ENCODE peak calls at places on chromosomes 12 and 14, in six cellular contexts. W, V, R, P, H and A are unnamed samples.

GRCh38 chr14:59239030-59239429 is 50.6 kb downstream of the DAAM1 start:
- DNase-seq in R (no peak), W (no peak), V (no peak), P (no peak), H (no peak), A (no peak)

GRCh38 chr12:114668151-114668891 is 15.7 kb downstream of the TBX3 start:
- DNase-seq in W (peak; percentile 70), V (no peak), H (peak; percentile 92), P (peak; percentile 91), R (no peak), A (no peak)

GRCh38 chr14:87996276-87996592 is 3.3 kb upstream of the GALC start:
- DNase-seq in P (no peak), V (no peak), R (no peak), W (no peak), H (no peak), A (no peak)

GRCh38 chr12:75020068-75020557 is 189.5 kb downstream of the KCNC2 start:
- DNase-seq in V (no peak), R (no peak), H (no peak), P (peak; percentile 22), W (no peak), A (no peak)

GRCh38 chr12:80419660-80420059 is 24.4 kb upstream of the PTPRQ start:
- DNase-seq in P (no peak), H (no peak), V (no peak), R (no peak), W (no peak), A (no peak)

GRCh38 chr12:127957001-127957660 is 309.8 kb upstream of the TMEM132C start:
- DNase-seq in P (no peak), H (no peak), V (no peak), R (peak; percentile 23), W (no peak), A (no peak)

GRCh38 chr12:94148841-94149780 is 734 bp downstream of the PLXNC1 start:
- DNase-seq in V (no peak), P (peak; percentile 46), H (peak; percentile 64), W (no peak), R (no peak), A (no peak)

GRCh38 chr12:119204716-119205285 is 26.1 kb downstream of the HSPB8 start:
- DNase-seq in P (no peak), W (no peak), V (no peak), H (no peak), R (no peak), A (no peak)

GRCh38 chr12:69243099-69244084 is 4.0 kb downstream of the CPSF6 start:
- DNase-seq in P (no peak), V (no peak), R (no peak), W (no peak), H (no peak), A (no peak)

GRCh38 chr14:73136085-73136386 is 271 bp upstream of the PSEN1 start:
- DNase-seq in R (no peak), P (no peak), V (no peak), W (no peak), H (no peak), A (no peak)

GRCh38 chr12:21529456-21529855 is 3.4 kb downstream of the SPX start:
- DNase-seq in W (no peak), H (no peak), V (no peak), P (no peak), R (no peak), A (no peak)

GRCh38 chr12:21528953-21529352 is 2.9 kb downstream of the SPX start:
- DNase-seq in P (no peak), V (no peak), R (no peak), W (no peak), H (no peak), A (peak; percentile 4)

GRCh38 chr12:21526721-21527345 is 737 bp downstream of the SPX start:
- DNase-seq in H (no peak), W (no peak), P (no peak), V (no peak), R (no peak), A (no peak)

GRCh38 chr12:21526053-21526452 is at the start of gene SPX:
- DNase-seq in R (no peak), V (no peak), H (no peak), W (no peak), P (peak; percentile 72), A (no peak)

GRCh38 chr12:21527451-21528180 is 1.5 kb downstream of the SPX start:
- DNase-seq in P (peak; percentile 75), W (peak; percentile 54), H (peak; percentile 83), R (no peak), V (no peak), A (no peak)
- TF ChIP-seq CTCF in P (no peak), W (no peak), H (no peak), R (no peak), V (no peak), A (no peak)

DNA sequence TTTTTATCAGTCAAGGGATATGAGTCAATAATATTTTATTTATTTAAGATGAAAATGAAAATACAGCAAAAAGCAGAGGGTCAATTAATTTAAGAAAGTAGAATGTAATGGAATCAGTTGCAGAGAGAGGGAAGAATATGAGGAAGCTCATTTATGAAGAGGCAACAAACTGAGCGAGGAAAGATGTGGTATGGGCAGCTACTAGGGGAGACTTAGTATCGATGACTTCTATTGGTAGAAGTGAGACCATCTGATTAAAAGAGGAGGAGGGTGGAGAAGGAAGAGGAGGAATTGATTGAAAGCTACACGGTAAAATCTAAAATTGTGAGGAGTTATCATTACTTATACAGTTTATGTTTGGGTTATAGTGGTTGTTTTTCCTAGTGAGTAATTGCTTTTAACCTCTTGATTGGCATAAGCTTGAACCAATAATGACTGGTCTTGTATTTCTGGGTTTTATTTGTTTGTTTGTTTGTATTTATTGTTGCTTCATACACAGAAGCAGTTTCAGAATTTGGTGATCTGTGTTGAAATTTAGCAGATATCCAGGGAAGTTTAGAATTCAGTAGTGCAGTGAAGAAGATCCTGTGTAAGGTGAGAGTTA is 121.0 kb downstream of the LRRIQ1 start:
- DNase-seq in R (no peak), V (no peak), P (peak; percentile 13), H (no peak), W (no peak), A (no peak)
- H3K4me3 ChIP-seq in R (no peak overlapping the region), V (no peak overlapping the region), P (peak overlapping the region; percentile 14), H (no peak overlapping the region), W (no peak overlapping the region), A (no peak overlapping the region)

GRCh38 chr12:95852133-95852532 is 6.6 kb upstream of the SNRPF start:
- DNase-seq in W (no peak), H (no peak), V (no peak), R (no peak), P (no peak), A (no peak)

GRCh38 chr12:95851609-95852008 is 7.1 kb upstream of the SNRPF start:
- DNase-seq in V (no peak), P (no peak), R (no peak), H (no peak), W (no peak), A (no peak)

GRCh38 chr12:95848575-95849388 is 10.0 kb upstream of the SNRPF start:
- DNase-seq in V (peak; percentile 10), W (no peak), P (peak; percentile 78), R (no peak), H (no peak), A (no peak)
- TF ChIP-seq CTCF in V (peak; percentile 30), W (no peak), P (peak; percentile 76), R (peak; percentile 26), H (peak; percentile 38), A (peak; percentile 47)

DNA sequence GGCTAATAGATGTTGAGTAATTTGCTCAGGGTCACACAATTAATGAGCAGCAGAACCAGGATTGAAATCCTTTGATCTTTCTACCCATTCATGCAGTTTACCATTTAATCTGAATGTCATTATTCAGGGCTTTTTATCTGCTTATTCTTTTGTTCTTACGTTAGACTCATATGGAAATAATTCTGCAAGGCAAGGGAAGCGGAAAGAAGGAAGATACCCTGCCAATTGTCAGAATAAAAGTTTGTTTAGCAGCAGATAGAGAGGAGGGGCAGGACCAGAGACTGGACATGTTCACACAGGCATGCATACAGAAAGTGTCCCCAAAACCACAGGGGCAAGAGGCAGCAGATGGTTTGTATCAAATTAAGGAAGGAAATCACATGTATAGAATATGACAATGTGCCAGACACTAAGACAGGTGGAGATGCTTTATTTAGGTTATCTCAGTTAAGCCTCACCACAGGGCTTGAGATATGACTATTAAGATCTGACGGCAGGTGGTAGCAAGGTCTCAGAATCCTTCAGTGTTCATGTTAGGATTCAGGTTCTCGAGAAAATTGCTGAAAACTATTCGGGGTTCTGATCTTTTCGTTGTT is 29.8 kb downstream of the BRMS1L start:
- DNase-seq in H (no peak), V (no peak), P (no peak), R (no peak), W (no peak), A (peak; percentile 20)
- H3K4me3 ChIP-seq in H (no peak overlapping the region), V (no peak overlapping the region), P (no peak overlapping the region), R (no peak overlapping the region), W (no peak overlapping the region), A (no peak overlapping the region)

GRCh38 chr12:121441555-121441954 is 41.6 kb downstream of the RNF34 start:
- DNase-seq in V (no peak), H (no peak), R (no peak), P (peak; percentile 70), W (no peak), A (no peak)
- TF ChIP-seq CTCF in V (no peak), H (no peak), R (no peak), P (peak; percentile 14), W (no peak), A (no peak)

DNA sequence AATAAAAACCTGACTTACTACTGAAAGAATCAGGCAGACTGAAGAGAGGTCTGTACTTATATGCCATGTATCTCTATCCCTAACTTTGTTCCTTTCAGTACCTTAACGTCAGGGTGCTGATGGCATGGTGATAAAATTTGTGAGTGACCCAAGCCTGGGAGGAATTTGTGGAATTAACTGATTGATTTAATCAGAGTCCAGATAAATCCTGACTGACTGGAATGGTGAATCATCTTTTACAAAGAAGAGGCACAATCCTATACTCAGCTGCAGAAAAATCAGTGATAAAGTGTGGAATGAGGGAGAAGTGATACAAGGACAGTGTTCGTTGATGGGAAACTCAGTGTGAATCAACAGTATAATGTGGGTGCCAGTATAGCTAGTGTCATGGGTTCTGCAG is 3.7 kb downstream of the TDG start:
- DNase-seq in P (no peak), H (no peak), V (no peak), W (no peak), R (no peak), A (no peak)
- H3K4me3 ChIP-seq in P (no peak overlapping the region), H (no peak overlapping the region), V (no peak overlapping the region), W (no peak overlapping the region), R (no peak overlapping the region), A (no peak overlapping the region)

DNA sequence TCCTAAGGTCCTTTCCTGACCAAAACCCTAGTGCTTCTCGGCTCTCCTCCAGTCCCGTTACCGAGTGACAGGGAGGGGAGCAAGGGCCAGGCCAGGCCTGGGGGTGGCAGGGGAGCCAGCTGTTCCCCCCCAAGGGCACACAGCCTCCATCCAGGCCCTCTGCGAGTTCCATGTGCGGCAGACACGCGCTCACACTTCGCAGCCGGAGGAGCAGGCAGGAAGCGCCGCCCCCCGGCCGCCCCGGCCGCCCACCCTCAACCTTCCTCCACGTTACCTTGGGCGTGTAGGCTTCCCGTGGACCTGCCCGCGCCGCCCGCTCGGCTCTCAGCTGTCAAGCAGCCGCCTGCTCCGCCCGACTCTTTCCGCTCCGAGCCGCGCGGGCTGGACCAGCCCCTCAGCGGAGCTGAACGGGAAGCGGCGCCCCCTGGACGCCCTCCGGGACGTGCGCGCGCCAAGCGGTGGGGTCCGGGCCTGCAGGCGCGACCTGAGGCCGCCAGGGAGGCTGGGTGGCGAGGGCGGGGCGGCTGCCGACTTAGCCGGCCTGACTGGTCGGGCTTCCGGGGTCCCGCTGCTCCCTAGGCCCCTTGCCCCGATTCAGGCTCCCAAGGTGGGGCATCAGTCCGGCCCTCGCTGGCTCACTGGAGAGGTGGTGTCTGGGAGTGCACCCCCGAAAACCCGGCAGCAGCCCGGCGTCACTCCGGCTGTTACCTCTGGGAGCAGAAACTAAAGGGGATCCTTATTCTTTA is at the start of gene CRACR2A:
- DNase-seq in W (peak; percentile 41), R (no peak), H (peak; percentile 71), P (peak; percentile 68), V (no peak), A (no peak)
- TF ChIP-seq CTCF in W (peak; percentile 77), R (peak; percentile 44), H (peak; percentile 73), P (peak; percentile 48), V (peak; percentile 59), A (peak; percentile 58)